ENCODE peak calls at places on chromosomes 2 and 18, in ten cellular contexts. Z is neural crest cell, R is fibroblast of pulmonary artery, G is AG09319, K is ACHN, V is EH, T is mesendoderm, O is brain microvascular endothelial cell, W is stomach, Y is GOT3. N is an unnamed sample.

GRCh38 chr2:70720124-70720523 is 47.9 kb downstream of the ADD2 start:
- DNase-seq in Z (no peak), R (no peak), G (no peak), K (no peak), V (no peak), T (no peak), O (no peak), W (no peak), Y (no peak), N (no peak)

GRCh38 chr18:12645751-12646203 is 12.1 kb downstream of the SPIRE1 start:
- DNase-seq in Z (no peak), R (peak; percentile 65), G (no peak), K (no peak), V (no peak), T (no peak), O (peak; percentile 7), W (peak; percentile 36), Y (no peak), N (no peak)

GRCh38 chr2:145777297-145777696 is 1257.4 kb upstream of the ZEB2 start:
- DNase-seq in Z (no peak), R (peak; percentile 78), G (no peak), K (no peak), V (peak; percentile 48), T (no peak), O (peak; percentile 66), W (no peak), Y (no peak), N (no peak)

GRCh38 chr18:63848159-63848558 is 39.3 kb upstream of the SERPINB2 start:
- DNase-seq in Z (peak; percentile 12), R (peak; percentile 73), G (peak; percentile 23), K (peak; percentile 54), V (peak; percentile 75), T (peak; percentile 71), O (peak; percentile 46), W (no peak), Y (no peak), N (peak; percentile 37)

GRCh38 chr2:15107137-15107536 is 454.0 kb downstream of the NBAS start:
- DNase-seq in Z (no peak), R (no peak), G (no peak), K (no peak), V (no peak), T (no peak), O (no peak), W (no peak), Y (no peak), N (no peak)

GRCh38 chr2:215452725-215453124 is 16.9 kb upstream of the FN1 start:
- DNase-seq in Z (no peak), R (no peak), G (no peak), K (no peak), V (no peak), T (peak; percentile 73), O (no peak), W (no peak), Y (no peak), N (no peak)

GRCh38 chr2:138956116-138956515 is 175.9 kb upstream of the NXPH2 start:
- DNase-seq in Z (no peak), R (no peak), G (no peak), K (no peak), V (no peak), T (no peak), O (no peak), W (no peak), Y (no peak), N (no peak)

GRCh38 chr18:23627964-23628363 is 34.7 kb downstream of the ANKRD29 start:
- DNase-seq in Z (no peak), R (no peak), G (no peak), K (no peak), V (no peak), T (no peak), O (no peak), W (no peak), Y (no peak), N (no peak)

GRCh38 chr2:127807678-127808353 is 3.2 kb downstream of the WDR33 start:
- DNase-seq in Z (no peak), R (peak; percentile 9), G (no peak), K (peak; percentile 59), V (no peak), T (peak; percentile 27), O (no peak), W (no peak), Y (no peak), N (peak; percentile 30)

GRCh38 chr18:21386523-21387240 is 144.7 kb downstream of the GREB1L start:
- DNase-seq in Z (no peak), R (no peak), G (no peak), K (no peak), V (no peak), T (peak; percentile 97), O (no peak), W (no peak), Y (no peak), N (no peak)

GRCh38 chr2:174074831-174075230 is 109.7 kb upstream of the SP3 start:
- DNase-seq in Z (no peak), R (no peak), G (no peak), K (no peak), V (no peak), T (no peak), O (no peak), W (no peak), Y (no peak), N (no peak)

GRCh38 chr2:98985905-98986666 is 50.1 kb upstream of the CRACDL start:
- DNase-seq in Z (no peak), R (peak; percentile 1), G (no peak), K (no peak), V (no peak), T (no peak), O (no peak), W (no peak), Y (no peak), N (no peak)

GRCh38 chr2:165646321-165646801 is 147.7 kb downstream of the GALNT3 start:
- DNase-seq in Z (no peak), R (no peak), G (no peak), K (no peak), V (peak; percentile 41), T (no peak), O (no peak), W (no peak), Y (no peak), N (no peak)

GRCh38 chr2:149166958-149167810 is 128.7 kb downstream of the LYPD6B start:
- DNase-seq in Z (no peak), R (no peak), G (no peak), K (no peak), V (no peak), T (no peak), O (no peak), W (no peak), Y (no peak), N (peak; percentile 56)

GRCh38 chr2:64987001-64987962 is 1.9 kb upstream of the SLC1A4 start:
- DNase-seq in Z (no peak), R (peak; percentile 36), G (no peak), K (peak; percentile 40), V (peak; percentile 71), T (no peak), O (peak; percentile 26), W (no peak), Y (no peak), N (peak; percentile 38)

GRCh38 chr2:218060122-218060521 is 8.9 kb upstream of the RUFY4 start:
- DNase-seq in Z (no peak), R (no peak), G (no peak), K (no peak), V (no peak), T (no peak), O (no peak), W (no peak), Y (no peak), N (no peak)

GRCh38 chr2:109266998-109267854 is 138.2 kb downstream of the SH3RF3 start:
- DNase-seq in Z (no peak), R (peak; percentile 84), G (no peak), K (no peak), V (no peak), T (no peak), O (no peak), W (no peak), Y (no peak), N (peak; percentile 60)

GRCh38 chr18:79942211-79942610 is 9.2 kb downstream of the SLC66A2 start:
- DNase-seq in Z (no peak), R (no peak), G (no peak), K (no peak), V (no peak), T (no peak), O (no peak), W (peak; percentile 4), Y (no peak), N (no peak)

GRCh38 chr18:50994031-50994430 is 26.2 kb downstream of the ELAC1 start:
- DNase-seq in Z (no peak), R (no peak), G (no peak), K (no peak), V (no peak), T (no peak), O (no peak), W (no peak), Y (no peak), N (no peak)

GRCh38 chr2:217761645-217762277 is 241.0 kb downstream of the TNS1 start:
- DNase-seq in Z (no peak), R (no peak), G (no peak), K (no peak), V (no peak), T (no peak), O (no peak), W (no peak), Y (no peak), N (no peak)

N was measured in Daoy.